ENCODE peak calls at places on chromosomes 11 and 22, in nine cellular contexts. P is GM23338, T is HCT116, Y is MM.1S, K is GM23248, J is PC-3, O is hepatocyte, C is OCI-LY7, Q is SK-N-SH. A is an unnamed sample.

GRCh38 chr11:61294717-61295595 is at the start of gene VWCE:
- DNase-seq in P (peak), T (no peak), Y (peak), K (peak), J (peak), O (peak), C (peak), Q (peak), A (peak)

GRCh38 chr11:107577312-107577711 is 11.8 kb upstream of the ALKBH8 start:
- DNase-seq in P (no peak), T (no peak), Y (no peak), K (no peak), J (no peak), O (no peak), C (no peak), Q (no peak), A (no peak)

GRCh38 chr11:121452609-121453150 is at the start of gene SORL1-AS1:
- DNase-seq in P (peak), T (no peak), Y (no peak), K (no peak), J (peak), O (peak), C (peak), Q (no peak), A (peak)

GRCh38 chr22:19596680-19597398 is 72.6 kb upstream of the CLDN5 start:
- DNase-seq in P (no peak), T (no peak), Y (no peak), K (no peak), J (no peak), O (no peak), C (peak), Q (no peak), A (no peak)

GRCh38 chr11:47175746-47176327 is 842 bp downstream of the ARFGAP2 start:
- DNase-seq in P (no peak), T (no peak), Y (peak), K (no peak), J (peak), O (no peak), C (peak), Q (no peak), A (no peak)

GRCh38 chr22:37019309-37020191 is at the start of the genes MPST and TST:
- DNase-seq in P (peak), T (no peak), Y (peak), K (peak), J (peak), O (peak), C (peak), Q (peak), A (peak)

GRCh38 chr11:75793966-75794365 is 21.0 kb upstream of the UVRAG start:
- DNase-seq in P (no peak), T (no peak), Y (no peak), K (no peak), J (peak), O (no peak), C (no peak), Q (no peak), A (no peak)

GRCh38 chr11:20260307-20260706 is 100.0 kb upstream of the DBX1 start:
- DNase-seq in P (no peak), T (no peak), Y (no peak), K (no peak), J (no peak), O (no peak), C (no peak), Q (no peak), A (no peak)

GRCh38 chr11:119875841-119876600 is 147.0 kb upstream of the NECTIN1 start:
- DNase-seq in P (no peak), T (no peak), Y (no peak), K (peak), J (no peak), O (no peak), C (no peak), Q (no peak), A (no peak)

GRCh38 chr11:7278314-7278917 is 26.7 kb downstream of the SYT9 start:
- DNase-seq in P (peak), T (peak), Y (peak), K (peak), J (peak), O (peak), C (peak), Q (peak), A (peak)

GRCh38 chr11:75800728-75801361 is 14.2 kb upstream of the UVRAG start:
- DNase-seq in P (no peak), T (no peak), Y (no peak), K (no peak), J (peak), O (no peak), C (no peak), Q (no peak), A (no peak)

GRCh38 chr11:36361901-36362391 is 65.9 kb downstream of the PRR5L start:
- DNase-seq in P (peak), T (no peak), Y (no peak), K (peak), J (peak), O (peak), C (no peak), Q (no peak), A (peak)

GRCh38 chr11:3604169-3604568 is 37.6 kb downstream of the ART5 start:
- DNase-seq in P (no peak), T (no peak), Y (no peak), K (no peak), J (no peak), O (no peak), C (no peak), Q (no peak), A (no peak)

GRCh38 chr22:18081416-18081815 is 3.6 kb downstream of the PEX26 start:
- DNase-seq in P (no peak), T (no peak), Y (no peak), K (no peak), J (no peak), O (no peak), C (no peak), Q (no peak), A (no peak)

DNA sequence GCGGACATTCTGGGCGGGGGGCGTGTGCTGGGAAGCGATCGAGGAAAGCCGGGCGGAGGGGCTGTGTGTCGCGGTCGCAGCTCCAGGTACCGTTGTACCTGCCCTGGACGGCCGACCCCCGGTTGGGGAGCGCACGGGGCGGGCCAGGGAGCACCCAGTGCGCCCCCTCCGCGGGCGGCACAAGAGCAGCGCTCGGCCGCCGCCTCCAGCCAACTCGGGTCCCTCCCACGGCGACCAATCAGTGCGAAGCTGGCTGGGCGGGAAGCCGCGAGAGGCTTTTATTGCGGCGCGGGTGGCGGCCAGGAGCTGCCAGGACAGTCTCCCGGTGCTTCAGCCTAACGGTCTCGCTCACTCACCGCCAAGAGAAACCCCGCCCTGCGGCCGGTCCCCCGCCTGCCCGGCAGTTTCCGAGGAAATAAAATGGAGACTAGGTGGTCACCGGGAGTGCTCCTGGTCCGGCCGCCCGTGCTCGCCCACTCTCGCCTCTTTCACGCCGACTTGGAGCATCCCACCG is 1.7 kb downstream of the NCAM1 start:
- DNase-seq in P (peak), T (no peak), Y (no peak), K (peak), J (no peak), O (peak), C (no peak), Q (peak), A (peak)
- H3K4me3 ChIP-seq in P (peak), T (no peak), Y (peak), K (peak), J (no peak), O (peak), C (no peak), Q (peak), A (peak)

DNA sequence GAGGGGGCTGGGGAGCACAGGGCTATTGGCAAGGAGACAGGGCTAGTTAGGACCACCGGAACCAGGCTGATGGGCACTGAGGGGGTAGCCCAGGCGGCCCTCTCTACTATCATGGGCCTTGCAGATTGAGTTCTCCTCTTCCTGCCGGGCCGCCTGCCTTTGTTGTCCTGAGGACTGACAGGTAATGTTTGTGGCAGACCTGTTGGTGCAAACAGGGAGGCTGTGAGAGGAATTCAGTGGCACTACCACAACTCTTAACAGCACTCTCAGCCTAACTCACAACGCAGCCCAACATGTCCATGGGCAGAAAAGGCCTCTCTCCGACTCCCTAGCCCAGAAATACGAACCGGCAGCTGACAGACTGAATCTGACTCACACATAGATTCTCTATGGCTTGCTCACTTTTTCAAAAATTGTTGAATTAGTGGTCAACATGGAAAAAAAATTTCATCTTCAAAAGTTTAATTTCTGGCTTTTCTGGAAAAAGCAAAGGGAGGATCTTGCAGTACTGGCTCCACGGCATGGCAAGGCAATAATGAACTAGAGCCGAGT is 11.4 kb downstream of the KCNJ5 start:
- DNase-seq in P (peak), T (no peak), Y (no peak), K (peak), J (no peak), O (no peak), C (no peak), Q (no peak), A (no peak)
- TF ChIP-seq EZH2phosphoT487 in P (no peak), T (no peak), Y (no peak), K (no peak), J (no peak), O (no peak), C (no peak), Q (no peak), A (peak)

GRCh38 chr22:30196141-30196866 is 50.3 kb downstream of the LIF start:
- DNase-seq in P (peak), T (peak), Y (no peak), K (peak), J (peak), O (peak), C (peak), Q (no peak), A (peak)
- H2AFZ ChIP-seq in P (no peak), T (peak), Y (no peak), K (no peak), J (no peak), O (no peak), C (peak), Q (peak), A (no peak)

GRCh38 chr11:68004551-68005335 is 846 bp upstream of the UNC93B1 start:
- DNase-seq in P (no peak), T (peak), Y (no peak), K (no peak), J (no peak), O (no peak), C (no peak), Q (no peak), A (no peak)
- H3K4me3 ChIP-seq in P (peak), T (peak), Y (peak), K (peak), J (peak), O (no peak), C (peak), Q (peak), A (no peak)

DNA sequence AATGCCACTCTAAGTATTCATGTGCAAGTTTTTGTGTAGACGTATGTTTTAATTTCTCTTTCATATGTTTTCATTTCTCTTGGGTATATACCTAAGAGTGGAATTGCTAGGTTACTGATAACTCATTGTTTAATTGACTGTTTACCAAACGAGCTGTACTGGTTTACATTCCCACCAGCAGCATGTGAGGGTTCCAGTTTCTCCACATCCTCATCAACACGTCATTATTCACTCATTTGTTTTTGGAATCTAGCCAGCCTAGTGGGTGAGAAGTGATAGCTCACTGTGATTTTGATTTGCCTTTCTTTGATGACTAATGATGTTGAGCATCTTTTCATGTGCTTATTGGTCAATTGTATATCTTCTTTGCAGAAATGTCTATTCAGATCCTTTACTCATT is 4.0 kb downstream of the ANKRD13D start:
- DNase-seq in P (no peak), T (no peak), Y (no peak), K (peak), J (peak), O (no peak), C (no peak), Q (no peak), A (no peak)
- TF ChIP-seq EZH2phosphoT487 in P (no peak), T (no peak), Y (no peak), K (peak), J (no peak), O (no peak), C (no peak), Q (no peak), A (no peak)

DNA sequence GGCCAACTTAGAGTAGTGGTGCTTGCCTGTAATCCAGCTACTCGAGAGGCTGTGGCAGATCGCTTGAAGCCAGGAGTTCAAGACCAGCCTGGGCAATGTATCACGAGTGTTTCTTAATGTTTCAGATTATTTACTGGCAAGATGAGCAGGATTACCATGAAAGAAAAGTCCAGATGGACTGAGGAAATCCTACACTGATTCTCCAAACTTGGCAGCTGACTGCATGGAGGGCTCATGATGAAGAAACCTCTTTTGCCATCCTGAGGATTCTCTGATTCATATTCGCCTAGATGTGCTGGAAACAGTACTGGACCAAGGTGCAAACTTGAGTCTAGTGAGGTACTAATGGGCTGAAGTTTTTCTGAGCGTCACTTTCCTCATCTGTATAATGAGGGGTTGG is 2.8 kb upstream of the SIDT2 start:
- DNase-seq in P (no peak), T (no peak), Y (no peak), K (peak), J (no peak), O (no peak), C (no peak), Q (no peak), A (no peak)
- H2AFZ ChIP-seq in P (no peak), T (no peak), Y (no peak), K (no peak), J (no peak), O (no peak), C (no peak), Q (no peak), A (no peak)